ENCODE peak calls at places on chromosomes 7 and 10, in ten cellular contexts. T is body of pancreas; K is mammary epithelial cell; F is CD8-positive, alpha-beta T cell; V is lower leg skin; C is Peyer's patch; J is upper lobe of right lung; R is suprapubic skin; P is heart right ventricle; Y is heart left ventricle. H is an unnamed sample.

GRCh38 chr10:57964371-57964770 is 303.3 kb downstream of the IPMK start:
- DNase-seq in T (no peak), C (no peak), R (no peak), J (no peak), F (no peak), V (no peak), P (peak), K (peak), Y (peak), H (no peak)

GRCh38 chr10:3397846-3398245 is 225.3 kb upstream of the PITRM1 start:
- DNase-seq in T (no peak), K (no peak), F (no peak), V (no peak), J (peak), R (no peak), Y (no peak), P (no peak), C (no peak), H (no peak)

GRCh38 chr7:29194594-29195417 is at the start of gene CHN2:
- DNase-seq in K (peak), R (peak), F (peak), J (peak), V (peak), Y (peak), C (peak), P (peak), T (peak), H (peak)

GRCh38 chr10:28922861-28923260 is 245.5 kb downstream of the BAMBI start:
- DNase-seq in T (no peak), V (no peak), F (no peak), Y (no peak), J (no peak), R (no peak), C (no peak), K (no peak), P (no peak), H (no peak)

GRCh38 chr7:4689151-4689550 is 7.1 kb downstream of the FOXK1 start:
- DNase-seq in T (no peak), J (no peak), P (no peak), R (no peak), Y (no peak), C (no peak), F (no peak), K (no peak), V (no peak), H (no peak)

GRCh38 chr7:85021090-85021704 is 165.7 kb downstream of the SEMA3D start:
- DNase-seq in C (no peak), R (no peak), K (no peak), J (no peak), Y (no peak), T (no peak), P (no peak), V (no peak), F (no peak), H (no peak)

GRCh38 chr10:8193546-8193945 is 139.1 kb downstream of the GATA3 start:
- DNase-seq in Y (no peak), T (no peak), P (no peak), J (no peak), C (no peak), K (no peak), F (no peak), R (no peak), V (no peak), H (no peak)

GRCh38 chr10:132541129-132541528 is 3.5 kb downstream of the INPP5A start:
- DNase-seq in T (peak), F (no peak), J (no peak), C (peak), V (no peak), Y (peak), K (no peak), R (peak), P (no peak), H (peak)

GRCh38 chr7:48139461-48139860 is 31.8 kb upstream of the ABCA13 start:
- DNase-seq in Y (no peak), K (no peak), F (no peak), C (no peak), V (no peak), R (no peak), T (no peak), J (no peak), P (no peak), H (peak)

GRCh38 chr10:131843089-131843595 is 57.7 kb upstream of the PPP2R2D start:
- DNase-seq in F (no peak), J (peak), V (no peak), C (peak), K (no peak), T (no peak), P (no peak), Y (peak), R (no peak), H (no peak)

GRCh38 chr10:9762966-9763656 is 1254.6 kb upstream of the CELF2 start:
- DNase-seq in T (no peak), F (no peak), C (no peak), P (no peak), J (no peak), K (no peak), Y (no peak), V (no peak), R (no peak), H (no peak)

GRCh38 chr10:94524146-94524545 is 21.4 kb upstream of the HELLS start:
- DNase-seq in K (peak), P (no peak), C (no peak), Y (no peak), V (no peak), T (no peak), R (no peak), F (no peak), J (no peak), H (no peak)

GRCh38 chr7:70093496-70093895 is 495.2 kb downstream of the AUTS2 start:
- DNase-seq in F (no peak), V (no peak), J (no peak), Y (no peak), R (no peak), K (peak), T (peak), P (no peak), C (no peak), H (no peak)

GRCh38 chr10:70445718-70446485 is 4.4 kb upstream of the NODAL start:
- DNase-seq in R (no peak), J (no peak), Y (no peak), K (no peak), V (no peak), P (no peak), T (no peak), C (no peak), F (no peak), H (no peak)

GRCh38 chr10:21626457-21627161 is 92.6 kb downstream of the MLLT10 start:
- DNase-seq in P (no peak), V (no peak), C (no peak), Y (no peak), F (no peak), J (no peak), T (no peak), K (peak), R (no peak), H (no peak)

GRCh38 chr7:144037414-144038096 is 11.2 kb upstream of the OR2A5 start:
- DNase-seq in V (no peak), K (no peak), J (no peak), Y (peak), F (no peak), T (no peak), C (no peak), P (no peak), R (no peak), H (no peak)

GRCh38 chr10:5442056-5442989 is 30.0 kb downstream of the NET1 start:
- DNase-seq in P (no peak), R (no peak), F (no peak), K (peak), Y (no peak), C (no peak), J (no peak), T (peak), V (peak), H (no peak)

GRCh38 chr7:151761256-151761655 is 115.7 kb downstream of the PRKAG2 start:
- DNase-seq in V (no peak), J (no peak), K (peak), P (no peak), T (no peak), C (peak), R (no peak), Y (no peak), F (no peak), H (peak)

GRCh38 chr7:35253680-35254495 is at the start of gene TBX20:
- DNase-seq in T (peak), F (no peak), J (peak), C (no peak), V (no peak), Y (peak), P (peak), R (no peak), K (no peak), H (peak)

GRCh38 chr10:59181668-59182067 is 5.2 kb downstream of the PHYHIPL start:
- DNase-seq in J (no peak), R (no peak), C (peak), F (no peak), T (peak), P (no peak), K (peak), Y (peak), V (no peak), H (no peak)

GRCh38 chr10:50275650-50276235 is 24.4 kb upstream of the ASAH2 start:
- DNase-seq in T (peak), R (no peak), V (peak), F (peak), Y (no peak), C (peak), K (peak), J (no peak), P (peak), H (peak)

GRCh38 chr10:131006458-131007256 is 304.9 kb downstream of the TCERG1L start:
- DNase-seq in K (no peak), P (no peak), T (no peak), J (peak), R (no peak), F (no peak), V (no peak), C (no peak), Y (no peak), H (no peak)

GRCh38 chr10:12605580-12606405 is 256.4 kb downstream of the CAMK1D start:
- DNase-seq in J (peak), K (peak), R (peak), F (peak), T (peak), C (peak), Y (peak), P (peak), V (peak), H (peak)
- H3K4me3 ChIP-seq in J (peak), K (no peak), R (peak), F (peak), T (no peak), C (peak), Y (peak), P (peak), V (no peak), H (peak)

DNA sequence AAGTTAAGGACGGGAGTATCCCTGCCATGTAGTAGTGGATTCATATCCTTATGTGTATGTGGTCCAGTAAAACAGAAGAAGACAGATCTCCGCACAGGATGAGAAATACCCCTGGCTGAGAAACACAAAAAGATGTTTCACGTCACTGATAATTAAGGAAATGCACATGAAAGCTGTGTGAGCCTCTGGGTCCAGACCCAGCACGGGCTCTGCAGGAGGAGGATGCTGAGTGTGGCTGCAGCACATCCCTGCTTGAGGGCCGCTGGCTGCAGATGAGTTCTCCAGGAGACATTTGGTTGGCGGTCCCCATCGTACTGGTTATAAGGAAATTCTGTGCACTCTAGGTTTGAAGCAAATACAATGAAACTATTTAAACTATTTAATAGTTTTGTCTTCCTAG is 8.2 kb upstream of the SUN1 start:
- DNase-seq in C (no peak), Y (no peak), J (no peak), V (no peak), K (no peak), R (no peak), T (no peak), F (no peak), P (peak), H (no peak)
- H3K4me3 ChIP-seq in C (no peak), Y (no peak), J (no peak), V (no peak), K (no peak), R (no peak), T (no peak), F (no peak), P (no peak), H (no peak)

GRCh38 chr10:125721035-125721434 is 1.5 kb downstream of the EDRF1 start:
- DNase-seq in R (no peak), Y (no peak), V (no peak), C (no peak), J (no peak), F (no peak), K (no peak), T (peak), P (no peak), H (no peak)
- H3K4me3 ChIP-seq in R (no peak), Y (no peak), V (no peak), C (no peak), J (no peak), F (no peak), K (no peak), T (no peak), P (no peak), H (no peak)

GRCh38 chr7:129569811-129570215 is 41.7 kb upstream of the NRF1 start:
- DNase-seq in J (no peak), C (peak), T (no peak), R (no peak), F (no peak), Y (no peak), P (no peak), V (no peak), K (peak), H (peak)
- H3K4me3 ChIP-seq in J (no peak), C (no peak), T (no peak), R (no peak), F (no peak), Y (no peak), P (no peak), V (no peak), K (no peak), H (no peak)

DNA sequence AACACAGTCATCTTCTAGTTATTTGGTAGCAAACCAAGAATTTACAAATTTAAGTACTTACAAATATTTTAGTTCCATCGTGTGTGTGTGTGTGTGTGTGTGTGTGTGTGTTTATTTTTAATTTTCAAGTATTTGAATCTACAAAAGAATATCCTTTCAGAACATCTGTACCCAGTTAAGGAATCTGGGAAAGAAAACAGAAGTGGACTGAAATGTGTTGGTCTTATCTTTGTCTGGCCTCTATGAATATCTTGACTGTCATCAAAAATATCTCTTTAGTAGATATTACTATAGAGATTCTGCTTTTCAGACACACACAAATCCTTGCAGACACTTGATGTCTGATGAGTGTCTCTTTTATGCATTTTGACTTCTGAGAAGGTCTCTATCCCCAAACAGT is 36.3 kb downstream of the NRCAM start:
- DNase-seq in R (no peak), K (no peak), Y (no peak), F (no peak), V (no peak), T (no peak), C (no peak), P (no peak), J (no peak), H (no peak)
- H3K4me3 ChIP-seq in R (no peak), K (no peak), Y (no peak), F (no peak), V (no peak), T (no peak), C (no peak), P (no peak), J (no peak), H (no peak)

DNA sequence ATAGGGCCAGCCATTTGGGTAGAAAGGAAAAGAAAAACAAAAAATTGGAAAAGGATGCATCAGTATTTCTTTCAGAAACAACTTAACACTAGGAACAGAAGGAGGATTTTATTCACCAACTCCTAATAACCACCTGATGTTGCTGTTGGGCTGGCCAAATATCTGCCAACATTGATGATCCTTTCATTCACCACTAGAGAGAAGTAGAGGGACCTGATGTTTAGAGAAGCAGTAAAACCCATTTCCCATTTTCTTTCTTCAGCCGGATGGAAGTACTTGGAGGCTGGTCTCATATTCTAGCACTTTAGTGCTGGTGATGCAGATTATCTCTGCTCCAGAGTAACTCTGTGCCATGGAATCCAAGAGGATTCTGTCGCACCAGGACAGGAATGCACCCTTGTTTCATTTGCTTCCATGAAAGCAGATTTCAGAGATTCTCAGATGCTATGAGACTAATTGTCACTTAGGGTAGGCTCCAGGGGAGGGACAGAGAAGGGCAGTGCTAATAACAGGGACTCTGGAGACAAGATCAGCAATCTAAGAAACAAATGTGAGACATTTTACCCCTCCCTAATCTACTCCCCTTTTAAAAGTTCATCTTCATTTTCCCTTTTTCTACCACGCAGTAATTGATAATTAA is 3.1 kb downstream of the KLLN start:
- DNase-seq in R (no peak), V (peak), C (peak), Y (no peak), K (peak), P (no peak), F (no peak), T (no peak), J (no peak), H (no peak)
- H3K4me3 ChIP-seq in R (no peak), V (no peak), C (no peak), Y (no peak), K (no peak), P (no peak), F (no peak), T (no peak), J (no peak), H (no peak)

DNA sequence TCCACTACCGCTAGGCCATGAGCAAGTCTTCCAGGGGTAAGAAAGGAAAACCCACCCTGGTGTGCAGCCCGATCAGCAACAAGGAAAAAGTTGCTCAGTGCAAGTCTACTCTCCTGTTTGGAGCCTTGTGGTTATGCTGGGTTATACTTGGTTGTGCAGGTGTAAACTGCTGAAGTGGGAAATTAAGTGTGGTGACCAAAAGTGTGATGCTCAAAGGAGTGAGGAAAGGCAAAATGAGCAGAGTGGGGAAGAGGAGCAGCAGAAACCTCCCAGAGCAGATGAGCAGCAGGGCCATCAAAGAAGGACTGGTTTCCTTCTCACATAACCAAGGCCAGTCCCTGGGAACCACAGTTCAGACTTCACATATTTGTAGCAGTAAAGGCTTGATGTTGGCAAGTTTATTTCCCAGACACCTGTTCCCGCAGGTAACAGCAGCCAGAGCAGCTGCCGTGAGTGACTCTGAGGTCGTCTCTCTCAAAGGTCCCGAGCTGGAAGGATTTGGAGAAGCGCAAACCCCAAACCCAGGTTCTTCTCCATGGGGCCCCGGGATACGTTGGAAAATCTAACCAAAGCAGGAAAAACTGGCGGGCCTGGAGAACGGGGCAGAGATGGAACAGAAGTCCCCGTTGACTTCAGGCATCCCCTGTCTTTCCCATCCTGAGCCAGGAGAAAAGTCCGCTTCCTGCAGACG is 607 bp upstream of the SMO start:
- DNase-seq in P (no peak), Y (no peak), J (no peak), V (no peak), R (no peak), F (no peak), T (no peak), C (no peak), K (no peak), H (no peak)
- H3K4me3 ChIP-seq in P (peak), Y (peak), J (peak), V (peak), R (peak), F (no peak), T (peak), C (peak), K (peak), H (peak)

GRCh38 chr7:45569290-45569685 is 4.9 kb upstream of the ADCY1 start:
- DNase-seq in J (no peak), T (no peak), V (no peak), K (no peak), C (no peak), Y (no peak), F (no peak), R (no peak), P (no peak), H (no peak)
- H3K4me3 ChIP-seq in J (no peak), T (no peak), V (no peak), K (no peak), C (no peak), Y (no peak), F (no peak), R (no peak), P (no peak), H (no peak)

GRCh38 chr10:13706604-13707003 is 119.8 kb downstream of the PRPF18 start:
- DNase-seq in K (peak), P (no peak), C (no peak), V (no peak), R (no peak), Y (no peak), T (no peak), F (no peak), J (no peak), H (peak)

GRCh38 chr10:13706175-13706574 is 119.4 kb downstream of the PRPF18 start:
- DNase-seq in R (no peak), Y (no peak), K (no peak), T (no peak), C (no peak), P (no peak), J (no peak), V (no peak), F (no peak), H (no peak)

GRCh38 chr10:13709931-13710690 is 123.3 kb downstream of the PRPF18 start:
- DNase-seq in F (no peak), C (no peak), V (no peak), Y (no peak), T (no peak), J (no peak), R (no peak), K (no peak), P (peak), H (no peak)

GRCh38 chr10:13707156-13707881 is 120.6 kb downstream of the PRPF18 start:
- DNase-seq in F (no peak), P (peak), C (peak), K (peak), Y (peak), J (peak), R (peak), T (peak), V (peak), H (peak)

GRCh38 chr10:13708256-13708990 is 121.7 kb downstream of the PRPF18 start:
- DNase-seq in R (no peak), F (no peak), K (peak), P (no peak), C (no peak), Y (no peak), T (peak), V (no peak), J (no peak), H (no peak)
- H3K4me3 ChIP-seq in R (peak), F (no peak), K (peak), P (peak), C (peak), Y (peak), T (no peak), V (no peak), J (peak), H (peak)